ENCODE peak calls at places on chromosomes 6 and 20, in nine cellular contexts. L, F, T, Q, V, S, E, B and Z are unnamed samples.

GRCh38 chr6:167125405-167125804 is 2.5 kb downstream of the CCR6 start:
- DNase-seq in L (no peak), F (no peak), T (no peak), Q (no peak), V (no peak), S (no peak), E (no peak), B (no peak), Z (no peak)

GRCh38 chr20:10586296-10586695 is 87.5 kb downstream of the JAG1 start:
- DNase-seq in L (no peak), F (peak; percentile 55), T (no peak), Q (no peak), V (no peak), S (no peak), E (no peak), B (no peak), Z (no peak)

GRCh38 chr6:1558388-1558787 is 51.3 kb upstream of the FOXC1 start:
- DNase-seq in L (no peak), F (no peak), T (no peak), Q (no peak), V (no peak), S (peak; percentile 57), E (no peak), B (no peak), Z (no peak)

GRCh38 chr6:146785001-146785585 is 186.3 kb downstream of the ADGB start:
- DNase-seq in L (no peak), F (peak; percentile 16), T (no peak), Q (no peak), V (peak; percentile 37), S (peak; percentile 53), E (peak; percentile 12), B (no peak), Z (peak; percentile 3)

GRCh38 chr6:22357724-22358189 is 60.9 kb upstream of the PRL start:
- DNase-seq in L (no peak), F (no peak), T (no peak), Q (no peak), V (no peak), S (no peak), E (no peak), B (no peak), Z (no peak)

GRCh38 chr6:1708141-1708540 is 98.4 kb downstream of the FOXC1 start:
- DNase-seq in L (no peak), F (no peak), T (peak; percentile 49), Q (no peak), V (no peak), S (no peak), E (no peak), B (no peak), Z (no peak)

GRCh38 chr6:110556317-110557115 is 80.1 kb upstream of the SLC22A16 start:
- DNase-seq in L (no peak), F (no peak), T (no peak), Q (no peak), V (no peak), S (no peak), E (no peak), B (no peak), Z (no peak)

GRCh38 chr6:29589423-29590048 is 4.6 kb downstream of the OR2H2 start:
- DNase-seq in L (no peak), F (peak; percentile 30), T (no peak), Q (peak; percentile 10), V (peak; percentile 56), S (peak; percentile 59), E (peak; percentile 47), B (no peak), Z (no peak)

GRCh38 chr20:11777861-11778570 is 139.7 kb upstream of the BTBD3 start:
- DNase-seq in L (no peak), F (peak; percentile 48), T (no peak), Q (no peak), V (no peak), S (peak; percentile 42), E (no peak), B (no peak), Z (no peak)

GRCh38 chr6:12279322-12280098 is 10.7 kb upstream of the EDN1 start:
- DNase-seq in L (no peak), F (no peak), T (no peak), Q (no peak), V (no peak), S (no peak), E (no peak), B (no peak), Z (no peak)

GRCh38 chr6:83815631-83816030 is 37.5 kb upstream of the RIPPLY2 start:
- DNase-seq in L (no peak), F (peak; percentile 22), T (no peak), Q (no peak), V (no peak), S (peak; percentile 13), E (no peak), B (no peak), Z (no peak)

GRCh38 chr20:20568604-20569205 is 143.7 kb downstream of the RALGAPA2 start:
- DNase-seq in L (no peak), F (peak; percentile 28), T (no peak), Q (no peak), V (no peak), S (peak; percentile 27), E (peak; percentile 26), B (no peak), Z (no peak)

GRCh38 chr20:23441850-23442313 is 2.4 kb downstream of the CSTL1 start:
- DNase-seq in L (peak; percentile 60), F (peak; percentile 42), T (no peak), Q (no peak), V (peak; percentile 85), S (peak; percentile 74), E (peak; percentile 42), B (peak; percentile 60), Z (peak; percentile 36)

GRCh38 chr6:134420638-134421181 is 102.8 kb upstream of the SGK1 start:
- DNase-seq in L (no peak), F (peak; percentile 93), T (no peak), Q (no peak), V (no peak), S (peak; percentile 78), E (no peak), B (no peak), Z (no peak)

GRCh38 chr20:62122659-62123449 is 579 bp downstream of the LSM14B start:
- DNase-seq in L (peak; percentile 72), F (no peak), T (no peak), Q (no peak), V (peak; percentile 87), S (no peak), E (peak; percentile 54), B (peak; percentile 54), Z (no peak)

GRCh38 chr6:37242429-37243052 is 15.0 kb upstream of the TBC1D22B start:
- DNase-seq in L (no peak), F (peak; percentile 100), T (peak; percentile 99), Q (no peak), V (no peak), S (peak; percentile 97), E (peak; percentile 47), B (peak; percentile 42), Z (no peak)

GRCh38 chr20:49948809-49949507 is 12.8 kb downstream of the RNF114 start:
- DNase-seq in L (no peak), F (peak; percentile 98), T (peak; percentile 65), Q (no peak), V (no peak), S (peak; percentile 97), E (no peak), B (no peak), Z (no peak)

GRCh38 chr6:135159531-135159930 is 21.6 kb upstream of the MYB start:
- DNase-seq in L (no peak), F (no peak), T (no peak), Q (no peak), V (no peak), S (no peak), E (no peak), B (no peak), Z (no peak)

GRCh38 chr6:103554911-103555310 is 1304.8 kb downstream of the HACE1 start:
- DNase-seq in L (no peak), F (no peak), T (no peak), Q (no peak), V (no peak), S (no peak), E (no peak), B (no peak), Z (no peak)

GRCh38 chr6:157584036-157584435 is 203.0 kb downstream of the ZDHHC14 start:
- DNase-seq in L (no peak), F (no peak), T (no peak), Q (no peak), V (no peak), S (no peak), E (no peak), B (no peak), Z (no peak)

DNA sequence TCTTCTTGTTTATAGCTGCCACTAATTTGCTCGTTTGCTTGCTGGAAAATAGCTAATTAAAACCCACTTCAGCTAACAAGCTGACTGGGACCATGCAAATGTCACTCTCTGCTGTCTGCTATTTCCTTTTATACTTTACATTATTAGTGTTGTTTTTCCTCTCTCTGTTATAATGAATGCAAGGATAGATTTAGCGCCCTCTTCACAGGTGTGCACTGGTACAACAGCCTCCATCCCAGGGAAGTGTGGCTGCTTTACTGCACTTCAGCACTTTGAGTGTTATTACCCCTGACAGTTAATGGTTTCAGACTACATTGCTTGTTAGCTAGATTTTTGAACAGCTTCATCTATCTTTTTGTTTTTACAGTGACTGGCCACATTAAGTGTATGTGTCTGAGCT is 405.7 kb downstream of the RNF144B start:
- DNase-seq in L (no peak), F (no peak), T (no peak), Q (no peak), V (peak; percentile 34), S (no peak), E (no peak), B (no peak), Z (no peak)
- TF ChIP-seq CTCF in L (no peak), F (no peak), T (no peak), Q (no peak), V (peak; percentile 28), S (no peak), E (no peak), B (no peak), Z (no peak)

GRCh38 chr6:30882764-30883475 is 1.4 kb upstream of the DDR1 start:
- DNase-seq in L (peak; percentile 89), F (no peak), T (no peak), Q (no peak), V (peak; percentile 91), S (no peak), E (peak; percentile 93), B (no peak), Z (peak; percentile 50)
- H3K4me3 ChIP-seq in L (peak overlapping the region; percentile 93), F (no peak overlapping the region), T (peak overlapping the region; percentile 62), Q (no peak overlapping the region), V (peak overlapping the region; percentile 58), S (no peak overlapping the region), E (peak overlapping the region; percentile 25), B (no peak overlapping the region), Z (peak overlapping the region; percentile 41)

DNA sequence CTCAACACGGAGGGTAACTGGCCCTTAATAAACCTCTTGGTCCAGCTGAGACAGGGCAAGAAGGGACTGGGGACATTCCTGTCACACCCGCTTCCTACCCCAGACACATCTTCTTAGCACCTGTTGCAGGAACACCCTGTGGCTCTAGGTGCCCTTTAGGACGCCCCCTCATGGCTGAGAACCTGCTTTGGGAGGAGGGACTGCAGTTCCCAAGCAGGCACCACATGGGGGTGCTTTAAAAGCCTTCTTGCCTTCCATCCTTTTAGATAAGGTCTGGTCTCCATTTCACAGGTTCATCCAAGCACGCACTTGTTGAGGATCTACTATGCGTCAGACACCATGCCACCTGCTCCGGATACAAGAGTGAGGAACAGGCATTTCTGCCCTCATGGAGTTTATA is 26.6 kb downstream of the NSFL1C start:
- DNase-seq in L (no peak), F (no peak), T (no peak), Q (no peak), V (peak; percentile 29), S (no peak), E (no peak), B (no peak), Z (no peak)
- TF ChIP-seq CTCF in L (no peak), F (peak; percentile 13), T (peak; percentile 43), Q (peak; percentile 40), V (peak; percentile 58), S (peak; percentile 69), E (no peak), B (peak; percentile 12), Z (peak; percentile 45)

GRCh38 chr6:53796791-53797190 is 2.0 kb downstream of the LRRC1 start:
- DNase-seq in L (no peak), F (peak; percentile 36), T (no peak), Q (no peak), V (no peak), S (no peak), E (no peak), B (no peak), Z (no peak)
- H3K4me3 ChIP-seq in L (no peak overlapping the region), F (peak overlapping the region; percentile 97), T (no peak overlapping the region), Q (no peak overlapping the region), V (no peak overlapping the region), S (no peak overlapping the region), E (no peak overlapping the region), B (no peak overlapping the region), Z (no peak overlapping the region)